ENCODE peak calls at places on chromosomes 12 and 14, in ten cellular contexts. R, K, E, I, U, Z, T, A, P and D are unnamed samples.

GRCh38 chr12:88993655-88994054 is 358.6 kb downstream of the DUSP6 start:
- DNase-seq in R (no peak), K (no peak), E (no peak), I (no peak), U (peak), Z (no peak), T (peak), A (no peak), P (no peak), D (no peak)

GRCh38 chr12:115973968-115974765 is 303.3 kb downstream of the MED13L start:
- DNase-seq in R (no peak), K (no peak), E (no peak), I (no peak), U (no peak), Z (no peak), T (no peak), A (no peak), P (no peak), D (no peak)

GRCh38 chr12:90086281-90086680 is 377.6 kb upstream of the ATP2B1 start:
- DNase-seq in R (no peak), K (no peak), E (no peak), I (no peak), U (no peak), Z (no peak), T (no peak), A (no peak), P (no peak), D (no peak)

GRCh38 chr12:19518209-19518608 is 78.9 kb downstream of the AEBP2 start:
- DNase-seq in R (no peak), K (no peak), E (no peak), I (no peak), U (no peak), Z (no peak), T (no peak), A (no peak), P (no peak), D (no peak)

GRCh38 chr14:23932639-23933038 is 20.9 kb upstream of the DHRS4 start:
- DNase-seq in R (no peak), K (no peak), E (no peak), I (no peak), U (no peak), Z (no peak), T (no peak), A (no peak), P (no peak), D (no peak)

GRCh38 chr14:58701156-58701555 is 63.4 kb downstream of the DACT1 start:
- DNase-seq in R (no peak), K (no peak), E (no peak), I (no peak), U (no peak), Z (no peak), T (no peak), A (no peak), P (no peak), D (no peak)

GRCh38 chr12:2877047-2877958 is at the start of the genes FOXM1 and RHNO1:
- DNase-seq in R (peak), K (peak), E (peak), I (peak), U (peak), Z (peak), T (peak), A (peak), P (peak), D (peak)

GRCh38 chr12:111636209-111636928 is 37.3 kb upstream of the ATXN2 start:
- DNase-seq in R (peak), K (peak), E (no peak), I (peak), U (no peak), Z (peak), T (no peak), A (peak), P (peak), D (no peak)

GRCh38 chr12:51471465-51471864 is 46.8 kb downstream of the SLC4A8 start:
- DNase-seq in R (no peak), K (peak), E (no peak), I (no peak), U (no peak), Z (no peak), T (no peak), A (no peak), P (no peak), D (no peak)

GRCh38 chr12:54287316-54288157 is 7.0 kb downstream of the HNRNPA1 start:
- DNase-seq in R (no peak), K (no peak), E (no peak), I (no peak), U (no peak), Z (no peak), T (no peak), A (no peak), P (no peak), D (no peak)

GRCh38 chr12:79690606-79691298 is at the start of gene PAWR:
- DNase-seq in R (peak), K (peak), E (no peak), I (peak), U (peak), Z (no peak), T (peak), A (peak), P (peak), D (no peak)

GRCh38 chr12:9588749-9589148 is 19.0 kb downstream of the KLRB1 start:
- DNase-seq in R (no peak), K (no peak), E (no peak), I (no peak), U (no peak), Z (no peak), T (no peak), A (no peak), P (no peak), D (no peak)

GRCh38 chr14:73755434-73756014 is 41.3 kb upstream of the PNMA1 start:
- DNase-seq in R (no peak), K (no peak), E (no peak), I (no peak), U (no peak), Z (no peak), T (no peak), A (no peak), P (no peak), D (peak)

GRCh38 chr12:120012067-120012621 is 23.1 kb downstream of the BICDL1 start:
- DNase-seq in R (no peak), K (no peak), E (no peak), I (no peak), U (peak), Z (no peak), T (peak), A (no peak), P (no peak), D (peak)

GRCh38 chr12:90909069-90909676 is 45.8 kb downstream of the CCER1 start:
- DNase-seq in R (no peak), K (peak), E (no peak), I (no peak), U (peak), Z (no peak), T (peak), A (no peak), P (no peak), D (no peak)

GRCh38 chr12:93090768-93091172 is 161.7 kb upstream of the EEA1 start:
- DNase-seq in R (no peak), K (no peak), E (no peak), I (no peak), U (peak), Z (no peak), T (peak), A (no peak), P (no peak), D (no peak)

GRCh38 chr12:75591628-75592027 is 80.2 kb upstream of the KRR1 start:
- DNase-seq in R (no peak), K (no peak), E (no peak), I (no peak), U (no peak), Z (no peak), T (no peak), A (no peak), P (no peak), D (no peak)

GRCh38 chr14:105021656-105022275 is 883 bp upstream of the CDCA4 start:
- DNase-seq in R (peak), K (no peak), E (no peak), I (peak), U (no peak), Z (no peak), T (peak), A (peak), P (peak), D (no peak)

GRCh38 chr14:97458302-97459137 is 661.3 kb downstream of the VRK1 start:
- DNase-seq in R (no peak), K (no peak), E (no peak), I (no peak), U (no peak), Z (peak), T (no peak), A (no peak), P (peak), D (peak)

GRCh38 chr14:87175175-87175574 is 817.8 kb downstream of the GALC start:
- DNase-seq in R (no peak), K (no peak), E (no peak), I (no peak), U (no peak), Z (no peak), T (no peak), A (no peak), P (no peak), D (no peak)

GRCh38 chr12:114013601-114014345 is 47.6 kb upstream of the RBM19 start:
- DNase-seq in R (no peak), K (peak), E (no peak), I (no peak), U (peak), Z (no peak), T (peak), A (no peak), P (no peak), D (no peak)

GRCh38 chr14:67413806-67414769 is 2.1 kb upstream of the PLEK2 start:
- DNase-seq in R (no peak), K (no peak), E (no peak), I (no peak), U (peak), Z (peak), T (peak), A (no peak), P (no peak), D (no peak)

GRCh38 chr12:101671157-101671791 is 26.2 kb upstream of the CHPT1 start:
- DNase-seq in R (peak), K (no peak), E (no peak), I (no peak), U (no peak), Z (no peak), T (no peak), A (no peak), P (no peak), D (no peak)

GRCh38 chr14:93006484-93007128 is 83.7 kb downstream of the CHGA start:
- DNase-seq in R (no peak), K (no peak), E (no peak), I (no peak), U (no peak), Z (no peak), T (no peak), A (no peak), P (peak), D (no peak)

GRCh38 chr14:104931771-104932675 is 7.3 kb downstream of the PLD4 start:
- DNase-seq in R (no peak), K (no peak), E (no peak), I (no peak), U (no peak), Z (no peak), T (no peak), A (no peak), P (no peak), D (no peak)

GRCh38 chr12:114920828-114921579 is 237.0 kb upstream of the TBX3 start:
- DNase-seq in R (no peak), K (peak), E (no peak), I (no peak), U (no peak), Z (no peak), T (no peak), A (no peak), P (no peak), D (no peak)

GRCh38 chr14:80606347-80606772 is 335.2 kb downstream of the CEP128 start:
- DNase-seq in R (no peak), K (no peak), E (no peak), I (no peak), U (no peak), Z (no peak), T (no peak), A (no peak), P (no peak), D (no peak)

GRCh38 chr14:106518054-106518943 is 991.9 kb downstream of the TMEM121 start:
- DNase-seq in R (peak), K (no peak), E (no peak), I (peak), U (no peak), Z (peak), T (no peak), A (no peak), P (peak), D (peak)

GRCh38 chr14:94935901-94936300 is 166.0 kb upstream of the GSC start:
- DNase-seq in R (no peak), K (no peak), E (no peak), I (no peak), U (no peak), Z (no peak), T (no peak), A (no peak), P (no peak), D (no peak)

GRCh38 chr12:68223067-68223747 is 2.4 kb downstream of the IL26 start:
- DNase-seq in R (peak), K (peak), E (no peak), I (peak), U (peak), Z (peak), T (peak), A (peak), P (peak), D (peak)

GRCh38 chr12:44029194-44029593 is 193.3 kb downstream of the TMEM117 start:
- DNase-seq in R (no peak), K (no peak), E (no peak), I (no peak), U (no peak), Z (no peak), T (no peak), A (no peak), P (no peak), D (no peak)
- H3K27ac ChIP-seq in R (no peak), K (no peak), E (no peak), I (no peak), U (no peak), Z (no peak), T (no peak), A (no peak), P (no peak), D (no peak)

DNA sequence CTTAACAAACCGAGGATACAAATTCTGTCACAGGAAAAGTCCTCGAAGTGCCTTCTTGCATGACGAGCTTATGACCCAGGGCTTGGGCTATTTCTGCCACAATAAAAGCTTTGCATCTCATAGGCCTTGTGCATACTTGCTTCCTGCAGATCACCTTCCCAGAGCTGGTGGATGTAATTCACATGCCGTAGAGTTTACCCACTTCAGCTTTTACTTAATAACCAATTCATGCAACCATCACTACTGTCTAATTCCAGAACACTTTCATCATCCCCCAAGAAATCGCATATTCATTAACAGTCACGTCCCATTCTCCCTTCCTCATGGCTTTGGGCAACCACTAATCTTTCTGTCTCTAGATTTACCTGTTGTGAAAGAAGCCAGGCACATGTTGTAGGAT is 9.0 kb upstream of the BDKRB1 start:
- DNase-seq in R (no peak), K (no peak), E (no peak), I (no peak), U (no peak), Z (no peak), T (no peak), A (no peak), P (no peak), D (no peak)
- H3K27ac ChIP-seq in R (no peak), K (no peak), E (no peak), I (no peak), U (peak), Z (no peak), T (no peak), A (no peak), P (no peak), D (no peak)

DNA sequence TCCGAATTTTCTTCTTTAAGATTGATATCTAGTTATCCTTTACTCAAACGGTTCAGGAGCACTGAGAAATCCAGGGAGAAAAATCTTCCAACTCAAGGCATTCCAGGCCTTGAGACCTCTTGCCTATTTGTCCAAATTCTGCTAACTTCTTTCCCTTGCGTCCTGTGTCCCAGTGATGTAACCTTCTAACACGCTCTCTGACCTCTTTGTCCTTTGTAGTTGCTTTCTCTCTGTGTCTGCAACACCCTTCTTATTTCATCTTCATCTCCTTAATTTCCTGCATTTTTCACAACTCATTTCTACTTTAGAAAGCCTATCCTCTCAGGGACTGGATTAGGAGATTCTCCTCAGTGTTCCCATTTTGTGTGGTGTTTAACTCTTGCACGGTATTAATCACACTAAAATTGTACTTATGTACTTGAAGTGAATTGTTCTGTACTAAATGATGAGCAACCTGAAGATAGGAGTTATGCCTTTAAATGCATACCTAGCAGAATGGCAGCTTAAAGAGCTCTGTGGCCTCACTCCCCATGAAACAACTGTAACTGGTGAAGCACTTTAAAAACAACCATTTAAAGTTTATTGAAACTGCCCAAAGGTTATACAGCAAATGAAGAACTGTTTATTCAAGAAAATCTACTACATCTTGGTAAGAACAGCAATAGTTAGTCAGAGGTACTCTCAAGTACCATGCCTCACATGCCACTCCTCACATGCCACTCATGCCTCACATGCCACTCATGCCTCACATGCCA is 7.4 kb upstream of the SNAPC1 start:
- DNase-seq in R (no peak), K (no peak), E (no peak), I (no peak), U (no peak), Z (no peak), T (no peak), A (no peak), P (no peak), D (no peak)
- H3K27ac ChIP-seq in R (peak), K (no peak), E (no peak), I (no peak), U (peak), Z (no peak), T (no peak), A (no peak), P (no peak), D (no peak)

GRCh38 chr12:106090586-106091411 is 48.0 kb downstream of the NUAK1 start:
- DNase-seq in R (no peak), K (peak), E (no peak), I (peak), U (no peak), Z (peak), T (no peak), A (peak), P (no peak), D (no peak)
- H3K27ac ChIP-seq in R (peak), K (peak), E (peak), I (peak), U (peak), Z (peak), T (no peak), A (peak), P (peak), D (no peak)

DNA sequence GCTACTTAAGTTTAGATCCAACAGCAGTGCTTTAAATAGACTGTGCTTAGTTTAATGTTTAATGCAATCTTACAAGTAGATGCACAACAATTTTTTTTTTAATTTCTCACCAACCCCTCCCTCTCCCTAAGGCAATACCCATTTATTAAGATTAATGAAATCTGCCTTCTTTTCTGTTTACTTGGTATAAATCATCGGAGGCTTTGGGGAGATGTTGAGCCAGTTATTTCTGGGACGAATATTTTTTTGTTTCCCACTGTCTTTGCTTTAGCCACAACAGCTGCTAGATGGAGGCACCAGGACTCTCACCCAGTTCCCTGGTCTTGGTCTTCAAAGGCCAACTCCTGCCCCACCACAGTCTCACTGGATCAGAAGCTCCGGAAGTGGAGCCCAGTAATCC is 113.4 kb downstream of the PLXNC1 start:
- DNase-seq in R (no peak), K (no peak), E (no peak), I (no peak), U (no peak), Z (no peak), T (no peak), A (no peak), P (no peak), D (no peak)
- H3K27ac ChIP-seq in R (peak), K (peak), E (peak), I (peak), U (peak), Z (peak), T (no peak), A (peak), P (peak), D (no peak)

GRCh38 chr12:122403115-122403770 is 19.2 kb downstream of the CLIP1 start:
- DNase-seq in R (no peak), K (no peak), E (no peak), I (no peak), U (no peak), Z (no peak), T (no peak), A (no peak), P (no peak), D (no peak)
- H3K27ac ChIP-seq in R (no peak), K (no peak), E (no peak), I (peak), U (peak), Z (no peak), T (no peak), A (no peak), P (no peak), D (peak)

DNA sequence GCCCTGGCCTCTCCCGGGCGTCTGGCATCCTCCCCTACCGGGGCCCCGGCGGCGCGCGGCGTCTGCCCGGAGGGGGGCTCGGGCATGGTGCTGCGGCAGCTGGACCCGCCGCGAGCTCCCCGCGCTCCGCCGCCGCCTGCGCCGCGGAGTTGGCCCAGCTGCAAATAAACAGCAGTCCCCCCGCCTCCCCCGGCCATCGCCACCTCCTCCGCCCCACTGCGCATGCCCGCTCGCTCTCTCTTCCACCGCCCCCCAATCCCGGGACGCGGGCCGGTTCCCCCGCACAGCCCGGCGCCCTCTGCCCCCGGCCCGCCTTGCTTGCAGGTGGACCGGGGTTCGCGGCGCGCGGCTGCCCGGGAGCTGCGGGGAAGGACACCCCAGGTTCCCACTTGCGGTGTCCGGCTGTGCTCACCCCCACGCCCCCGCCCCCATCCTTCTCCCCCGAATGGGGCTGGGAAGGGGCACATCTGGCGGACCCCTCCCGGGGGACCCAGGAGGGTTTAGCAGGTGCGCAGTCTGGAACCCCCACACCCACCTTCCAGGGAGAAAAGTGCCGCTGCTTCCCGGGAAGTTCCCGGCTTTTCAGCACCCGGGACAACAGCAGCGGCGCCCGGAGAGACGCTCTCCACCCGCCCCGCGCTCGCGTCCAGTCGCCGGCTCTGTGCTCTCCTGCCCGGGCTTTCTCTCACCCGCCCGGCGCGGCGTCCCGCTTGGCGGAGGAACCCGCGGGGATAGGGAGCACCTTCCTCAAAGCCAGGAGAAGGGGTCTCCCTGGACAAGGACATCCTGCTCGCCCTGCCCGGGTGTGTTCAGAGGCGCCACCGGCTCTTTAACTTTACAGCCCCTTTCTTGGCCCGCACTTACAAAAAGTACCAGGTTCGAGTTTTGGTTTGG is at the start of gene TMTC1:
- DNase-seq in R (peak), K (peak), E (peak), I (peak), U (peak), Z (peak), T (no peak), A (peak), P (peak), D (no peak)
- H3K27ac ChIP-seq in R (peak), K (peak), E (peak), I (peak), U (peak), Z (peak), T (no peak), A (peak), P (peak), D (no peak)